ENCODE peak calls at places on chromosomes 16 and 17, in four cellular contexts. Z, I, D and H are unnamed samples.

GRCh38 chr16:77276686-77277085 is 77.5 kb downstream of the SYCE1L start:
- DNase-seq in I (no peak), D (peak), Z (no peak), H (no peak)

GRCh38 chr17:57626520-57627210 is 118.4 kb downstream of the CCDC182 start:
- DNase-seq in D (no peak), Z (no peak), I (no peak), H (no peak)

GRCh38 chr17:28599311-28600184 is 723 bp upstream of the SPAG5 start:
- DNase-seq in Z (peak), I (no peak), D (peak), H (peak)

GRCh38 chr16:57626420-57627170 is 1.8 kb upstream of the ADGRG1 start:
- DNase-seq in D (peak), I (no peak), Z (no peak), H (no peak)

GRCh38 chr17:7478276-7479138 is 924 bp downstream of the ZBTB4 start:
- DNase-seq in Z (peak), I (peak), D (peak), H (no peak)

GRCh38 chr17:57085448-57086068 is 512 bp downstream of the AKAP1 start:
- DNase-seq in Z (peak), I (peak), D (peak), H (no peak)

GRCh38 chr17:63483655-63484575 is 7.1 kb downstream of the ACE start:
- DNase-seq in D (no peak), I (no peak), Z (no peak), H (no peak)

GRCh38 chr16:19344980-19345379 is 59.4 kb downstream of the CLEC19A start:
- DNase-seq in I (no peak), D (no peak), Z (no peak), H (no peak)

GRCh38 chr16:59848314-59848713 is 1114.2 kb upstream of the GOT2 start:
- DNase-seq in D (peak), Z (no peak), I (no peak), H (no peak)